ENCODE peak calls at places on chromosome 19, in five cellular contexts. M is SK-N-SH, P is GM12878, B is HepG2, T is K562. R is an unnamed sample.

GRCh38 chr19:948842-949496 is 23.1 kb downstream of the ARID3A start:
- DNase-seq in M (no peak), T (no peak), B (no peak), P (no peak), R (no peak)

GRCh38 chr19:8552810-8553209 is 24.4 kb downstream of the MYO1F start:
- DNase-seq in T (peak), B (peak), P (no peak), M (peak), R (peak)

GRCh38 chr19:6677924-6678689 is 8.1 kb upstream of the TNFSF14 start:
- DNase-seq in M (peak), B (no peak), T (peak), P (no peak), R (peak)

GRCh38 chr19:52214241-52214640 is 24.4 kb downstream of the PPP2R1A start:
- DNase-seq in B (no peak), M (no peak), T (no peak), P (no peak), R (no peak)

GRCh38 chr19:56163097-56163496 is 12.7 kb upstream of the GALP start:
- DNase-seq in P (no peak), M (no peak), T (no peak), B (no peak), R (no peak)

GRCh38 chr19:31421856-31422255 is 72.6 kb upstream of the TSHZ3 start:
- DNase-seq in M (no peak), P (no peak), B (no peak), T (no peak), R (no peak)

GRCh38 chr19:39557791-39558622 is 18.0 kb upstream of the EID2 start:
- DNase-seq in M (no peak), T (no peak), B (peak), P (peak), R (peak)

GRCh38 chr19:7482584-7483439 is 6.0 kb downstream of the PEX11G start:
- DNase-seq in P (no peak), M (peak), B (no peak), T (peak), R (no peak)

GRCh38 chr19:13135068-13136062 is 14.8 kb downstream of the STX10 start:
- DNase-seq in P (no peak), B (no peak), M (no peak), T (no peak), R (no peak)

GRCh38 chr19:41531438-41532311 is 44.3 kb upstream of the CEACAM21 start:
- DNase-seq in M (no peak), P (no peak), B (no peak), T (peak), R (peak)

GRCh38 chr19:34962281-34962944 is 1.6 kb downstream of the ZNF792 start:
- DNase-seq in M (peak), B (peak), T (peak), P (no peak), R (no peak)

GRCh38 chr19:4052993-4053422 is 13.7 kb downstream of the ZBTB7A start:
- DNase-seq in P (no peak), B (peak), M (no peak), T (no peak), R (no peak)

GRCh38 chr19:32336259-32337111 is 8.9 kb upstream of the ZNF507 start:
- DNase-seq in B (peak), M (no peak), T (no peak), P (no peak), R (no peak)

GRCh38 chr19:23071087-23071511 is 45.7 kb upstream of the ZNF730 start:
- DNase-seq in T (no peak), B (no peak), M (peak), P (no peak), R (no peak)

GRCh38 chr19:4597975-4598671 is 38.6 kb upstream of the SEMA6B start:
- DNase-seq in B (no peak), M (peak), T (peak), P (no peak), R (peak)

GRCh38 chr19:10551698-10552301 is 8.1 kb downstream of the ATG4D start:
- DNase-seq in T (no peak), P (no peak), B (no peak), M (no peak), R (peak)

GRCh38 chr19:33125929-33126388 is 6.0 kb upstream of the WDR88 start:
- DNase-seq in P (peak), M (peak), T (peak), B (peak), R (peak)

GRCh38 chr19:34067861-34068271 is 104.4 kb upstream of the LSM14A start:
- DNase-seq in B (no peak), P (no peak), M (no peak), T (no peak), R (no peak)

GRCh38 chr19:54345938-54346386 is 7.0 kb upstream of the LILRA4 start:
- DNase-seq in P (peak), T (no peak), M (no peak), B (no peak), R (no peak)

GRCh38 chr19:995051-995827 is 5.0 kb upstream of the GRIN3B start:
- DNase-seq in M (no peak), T (no peak), P (no peak), B (no peak), R (no peak)

GRCh38 chr19:13042443-13043130 is 47.3 kb downstream of the NFIX start:
- DNase-seq in M (no peak), B (no peak), P (no peak), T (no peak), R (no peak)

GRCh38 chr19:39407644-39408391 is 1.2 kb downstream of the ZFP36 start:
- DNase-seq in B (no peak), M (no peak), P (no peak), T (no peak), R (no peak)

GRCh38 chr19:5023128-5023571 is 54.2 kb downstream of the KDM4B start:
- DNase-seq in M (no peak), T (no peak), B (no peak), P (no peak), R (no peak)

GRCh38 chr19:1252221-1252817 is 3.9 kb downstream of the MIDN start:
- DNase-seq in M (peak), T (no peak), P (no peak), B (no peak), R (no peak)

GRCh38 chr19:56916528-56916927 is 76.0 kb upstream of the PEG3 start:
- DNase-seq in P (no peak), B (no peak), M (no peak), T (no peak), R (no peak)

GRCh38 chr19:55643003-55643732 is at the start of gene ZNF581:
- DNase-seq in P (peak), B (peak), T (peak), M (peak), R (peak)

GRCh38 chr19:566403-566802 is 6.0 kb upstream of the BSG start:
- DNase-seq in T (peak), P (no peak), B (peak), M (peak), R (no peak)

GRCh38 chr19:33389574-33390119 is 16.1 kb downstream of the CEBPG start:
- DNase-seq in M (peak), T (no peak), P (no peak), B (no peak), R (no peak)

GRCh38 chr19:32876236-32876918 is 6.8 kb upstream of the SLC7A9 start:
- DNase-seq in T (no peak), B (no peak), M (no peak), P (no peak), R (no peak)

GRCh38 chr19:38267780-38268430 is 3.5 kb downstream of the SPINT2 start:
- DNase-seq in P (no peak), B (no peak), T (no peak), M (no peak), R (no peak)

GRCh38 chr19:17073869-17074627 is 1.2 kb downstream of the HAUS8 start:
- DNase-seq in B (no peak), P (no peak), M (no peak), T (peak), R (no peak)

GRCh38 chr19:29831041-29831548 is 19.3 kb downstream of the CCNE1 start:
- DNase-seq in M (no peak), B (no peak), T (no peak), P (no peak), R (no peak)

GRCh38 chr19:37370880-37371661 is at the start of gene ZNF527:
- DNase-seq in M (peak), P (peak), T (peak), B (peak), R (peak)

GRCh38 chr19:51107406-51108065 is 673 bp downstream of the CTU1 start:
- DNase-seq in P (no peak), T (peak), B (peak), M (no peak), R (peak)

GRCh38 chr19:30344446-30345425 is 27.4 kb upstream of the ZNF536 start:
- DNase-seq in B (no peak), T (no peak), P (no peak), M (no peak), R (no peak)

GRCh38 chr19:12794196-12794921 is 3.1 kb downstream of the JUNB start:
- DNase-seq in T (no peak), P (no peak), M (no peak), B (no peak), R (no peak)

GRCh38 chr19:33831835-33832234 is 35.2 kb downstream of the KCTD15 start:
- DNase-seq in P (no peak), T (no peak), M (peak), B (no peak), R (no peak)

GRCh38 chr19:5592531-5592930 is 24.8 kb upstream of the TINCR start:
- DNase-seq in T (no peak), P (no peak), B (no peak), M (no peak), R (no peak)

DNA sequence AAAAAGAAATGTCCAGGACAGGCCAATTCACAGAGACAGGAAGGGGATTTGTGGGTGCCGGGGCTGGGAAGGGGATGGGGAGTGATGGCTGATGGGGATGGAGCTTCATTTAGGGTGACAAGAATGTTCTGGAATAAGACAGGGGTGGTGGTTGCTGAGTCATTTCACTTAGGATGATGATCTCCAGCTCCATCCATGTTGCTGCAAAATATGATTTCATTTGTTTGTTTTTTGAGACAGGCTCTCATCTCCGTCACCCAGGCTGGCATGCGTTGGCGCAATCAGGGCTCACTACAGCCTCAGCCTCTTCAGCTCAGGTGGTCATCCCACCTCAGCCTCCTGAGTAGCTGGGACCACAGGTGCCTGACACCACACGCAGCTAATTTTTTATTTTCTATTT is 3.1 kb upstream of the JSRP1 start:
- DNase-seq in P (no peak), T (no peak), B (no peak), M (no peak), R (no peak)
- TF ChIP-seq FOXM1 in P (no peak), T (no peak), B (no peak), M (no peak), R (no peak)

DNA sequence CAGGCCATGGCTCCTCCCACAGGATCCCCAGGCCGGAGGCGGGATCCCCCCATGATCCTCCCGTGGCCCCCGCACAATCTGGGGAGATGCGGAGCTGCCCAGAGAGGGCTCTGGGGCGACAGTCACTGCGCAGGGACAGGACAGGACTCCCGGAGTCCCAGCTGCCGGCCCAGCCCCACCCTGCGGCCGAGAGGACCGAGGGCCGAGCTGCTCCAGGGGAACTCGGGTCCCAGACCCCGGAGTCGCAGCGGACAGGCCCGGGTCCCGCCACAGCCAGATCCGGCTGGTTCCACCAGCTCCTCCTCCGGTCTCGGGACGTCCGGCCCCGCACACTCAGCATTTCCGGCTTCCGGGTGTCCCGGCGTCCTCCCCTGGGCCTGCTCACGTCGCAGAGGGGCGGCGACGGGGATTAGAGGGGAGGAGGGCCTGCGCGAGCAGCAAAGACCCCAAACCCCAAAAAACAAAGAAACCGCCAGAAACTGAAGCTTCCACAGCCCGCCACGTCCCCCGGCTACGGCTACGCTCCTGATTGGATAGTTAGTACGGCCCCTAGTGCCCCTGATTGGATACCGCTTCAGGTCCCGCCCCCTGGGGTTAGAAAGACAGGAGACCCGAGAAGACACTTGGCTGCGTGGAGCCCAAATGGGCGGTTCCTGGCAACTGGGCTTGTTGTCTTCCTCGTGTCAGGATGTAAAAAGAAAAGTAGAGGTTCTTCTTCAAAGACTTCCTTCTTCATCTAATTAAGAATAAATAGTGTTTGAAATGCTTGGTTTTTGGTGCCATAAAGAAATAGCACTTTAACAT is 21.3 kb upstream of the OR10H1 start:
- DNase-seq in P (peak), B (peak), M (peak), T (peak), R (peak)
- TF ChIP-seq FOXM1 in P (peak), B (no peak), M (no peak), T (peak), R (no peak)

GRCh38 chr19:48867119-48867921 is 1.1 kb downstream of the PLEKHA4 start:
- DNase-seq in B (no peak), T (peak), M (no peak), P (no peak), R (no peak)
- TF ChIP-seq FOXM1 in B (no peak), T (no peak), M (no peak), P (no peak), R (no peak)

DNA sequence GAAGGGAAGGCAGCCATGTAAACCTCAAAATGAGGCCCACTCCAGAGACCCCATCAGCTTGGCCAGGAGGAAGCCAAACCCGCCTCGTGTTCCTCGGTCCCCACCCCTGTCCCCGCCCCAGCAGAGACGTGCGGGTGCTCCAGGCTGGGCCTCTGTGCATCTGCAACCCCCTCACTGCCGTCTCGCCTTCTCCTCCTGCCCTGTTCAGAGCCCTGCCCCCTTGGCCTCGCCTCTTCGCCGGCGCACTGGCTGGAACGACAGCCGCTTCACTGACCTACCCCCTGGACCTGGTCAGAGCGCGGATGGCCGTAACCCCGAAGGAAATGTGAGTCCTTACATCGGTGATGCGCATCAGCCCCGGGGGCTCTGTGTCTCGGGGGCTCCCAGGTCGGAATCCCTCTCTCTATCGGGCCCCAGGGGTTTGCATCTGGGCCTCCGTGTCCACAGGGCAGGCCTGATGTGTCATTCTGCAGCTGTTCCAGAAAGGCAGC is 32.2 kb downstream of the TMEM161A start:
- DNase-seq in P (no peak), M (no peak), B (no peak), T (no peak), R (peak)
- TF ChIP-seq FOXM1 in P (no peak), M (no peak), B (no peak), T (no peak), R (no peak)

R was measured in HEK293T.